ENCODE peak calls at places on chromosome 10, in nine cellular contexts. G is lung, R is tibial artery, A is mesendoderm, X is OCI-LY7, H is GM23248, D is right lobe of liver, T is GM23338, P is keratinocyte. U is an unnamed sample. For H3K36me3 and H3K4me1, the result is how much of the 10 kb centered on the place peaks cover.

GRCh38 chr10:89916481-89916880 is 215.1 kb downstream of the KIF20B start:
- DNase-seq in H (peak), G (no peak), D (no peak), R (no peak), X (no peak), A (no peak), P (no peak), T (no peak), U (no peak)

GRCh38 chr10:85977642-85978041 is 389.0 kb downstream of the GRID1 start:
- DNase-seq in G (no peak), D (no peak), A (no peak), X (no peak), H (no peak), R (no peak), P (no peak), T (no peak), U (no peak)

GRCh38 chr10:78139336-78139735 is 105.7 kb downstream of the RPS24 start:
- DNase-seq in P (no peak), H (no peak), T (peak), G (no peak), D (no peak), X (no peak), A (peak), R (no peak), U (no peak)

GRCh38 chr10:79445217-79445707 is at the start of gene ZCCHC24:
- DNase-seq in A (peak), D (peak), T (peak), R (peak), H (no peak), G (peak), P (no peak), X (peak), U (peak)

GRCh38 chr10:60186315-60187071 is 203.2 kb downstream of the ANK3 start:
- DNase-seq in R (peak), D (peak), X (no peak), P (no peak), T (no peak), A (no peak), H (peak), G (peak), U (no peak)

GRCh38 chr10:30788307-30788706 is 158.8 kb upstream of the LYZL2 start:
- DNase-seq in T (no peak), X (no peak), P (no peak), H (peak), R (no peak), A (no peak), D (no peak), G (no peak), U (no peak)

GRCh38 chr10:124353091-124353815 is 65.5 kb downstream of the OAT start:
- DNase-seq in G (no peak), A (no peak), T (no peak), H (no peak), X (no peak), P (no peak), D (no peak), R (peak), U (no peak)

GRCh38 chr10:43846187-43846680 is 197.6 kb upstream of the ZNF32 start:
- DNase-seq in T (no peak), D (no peak), H (peak), R (no peak), X (no peak), P (no peak), G (no peak), A (no peak), U (no peak)

GRCh38 chr10:16915308-16915707 is 98.1 kb upstream of the RSU1 start:
- DNase-seq in A (peak), T (peak), P (no peak), D (no peak), X (no peak), G (no peak), R (no peak), H (no peak), U (no peak)

GRCh38 chr10:71326464-71326881 is 7.4 kb downstream of the SLC29A3 start:
- DNase-seq in P (no peak), A (no peak), G (no peak), R (no peak), D (no peak), T (no peak), X (no peak), H (no peak), U (no peak)

GRCh38 chr10:3889961-3890522 is 105.0 kb upstream of the KLF6 start:
- DNase-seq in D (no peak), X (no peak), H (peak), A (peak), R (no peak), T (peak), G (no peak), P (no peak), U (peak)

GRCh38 chr10:111093741-111094380 is 17.0 kb downstream of the ADRA2A start:
- DNase-seq in H (peak), G (no peak), A (no peak), X (no peak), P (no peak), T (no peak), D (no peak), R (no peak), U (no peak)

GRCh38 chr10:49762566-49762877 is 399 bp upstream of the OGDHL start:
- DNase-seq in X (no peak), R (no peak), P (no peak), T (no peak), H (no peak), G (no peak), A (no peak), D (no peak), U (no peak)

GRCh38 chr10:69375307-69376151 is 41.2 kb downstream of the TACR2 start:
- DNase-seq in G (no peak), X (no peak), P (no peak), A (peak), D (no peak), T (peak), H (peak), R (peak), U (peak)

GRCh38 chr10:71103969-71104368 is 108.4 kb upstream of the UNC5B start:
- DNase-seq in G (no peak), D (no peak), X (no peak), A (no peak), P (no peak), T (no peak), H (no peak), R (no peak), U (no peak)

GRCh38 chr10:57222603-57223002 is 861.5 kb upstream of the ZWINT start:
- DNase-seq in A (peak), G (no peak), D (no peak), X (no peak), T (peak), H (no peak), R (no peak), P (no peak), U (no peak)

DNA sequence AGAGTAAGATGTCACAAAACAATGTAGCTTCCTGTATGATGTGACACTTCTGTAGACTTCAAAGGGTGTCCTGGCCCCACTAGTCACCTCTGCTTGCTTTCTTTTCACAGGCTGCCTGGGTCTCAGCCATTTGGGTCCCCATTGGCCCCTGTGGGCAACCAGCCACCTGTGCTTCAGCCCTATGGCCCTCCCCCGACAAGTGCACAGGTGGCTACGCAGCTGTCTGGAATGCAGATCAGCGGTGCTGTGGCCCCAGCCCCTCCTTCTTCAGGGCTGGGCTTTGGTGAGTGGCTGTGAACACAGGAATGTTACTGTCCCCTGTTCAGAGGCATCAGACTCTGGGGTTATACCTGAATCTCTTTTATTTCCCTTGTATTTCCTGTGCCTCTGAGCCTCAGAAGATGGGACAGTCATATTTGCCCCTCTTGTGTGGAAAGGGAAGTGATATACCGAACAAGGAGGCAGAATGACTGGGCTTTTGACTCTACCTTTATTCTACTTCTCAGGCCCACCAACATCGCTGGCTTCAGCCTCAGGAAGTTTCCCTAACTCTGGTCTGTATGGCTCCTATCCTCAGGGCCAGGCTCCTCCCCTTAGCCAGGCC is 15.4 kb downstream of the SEC24C start:
- DNase-seq in G (peak), R (no peak), X (peak), T (peak), P (no peak), A (no peak), D (no peak), H (no peak), U (no peak)
- H3K27ac ChIP-seq in G (peak), R (no peak), X (peak), T (no peak), P (no peak), A (no peak), D (no peak), H (no peak), U (no peak)

GRCh38 chr10:62059424-62059913 is 158.0 kb downstream of the ARID5B start:
- DNase-seq in X (no peak), H (no peak), D (no peak), P (no peak), T (no peak), A (no peak), R (no peak), G (no peak), U (no peak)

GRCh38 chr10:62062752-62063512 is 161.4 kb downstream of the ARID5B start:
- DNase-seq in H (peak), X (no peak), A (no peak), R (no peak), G (no peak), T (no peak), P (no peak), D (no peak), U (no peak)

GRCh38 chr10:62067560-62067959 is 166.1 kb downstream of the ARID5B start:
- DNase-seq in P (no peak), A (no peak), G (no peak), D (no peak), X (no peak), H (no peak), T (no peak), R (no peak), U (no peak)

GRCh38 chr10:62062028-62062427 is 160.5 kb downstream of the ARID5B start:
- DNase-seq in R (no peak), T (no peak), G (no peak), X (no peak), A (no peak), P (no peak), D (no peak), H (no peak), U (no peak)

GRCh38 chr10:62063795-62064472 is 162.4 kb downstream of the ARID5B start:
- DNase-seq in A (no peak), D (no peak), G (no peak), R (no peak), P (no peak), H (peak), X (no peak), T (no peak), U (no peak)
- H3K36me3 ChIP-seq in A (under half), D (under half), G (under half), R (half or more), P (under half), H (half or more), X (half or more), T (under half), U (half or more)

GRCh38 chr10:128052696-128053095 is 73.5 kb downstream of the MKI67 start:
- DNase-seq in X (no peak), H (no peak), G (no peak), P (no peak), D (no peak), A (no peak), T (no peak), R (no peak), U (no peak)
- H3K4me1 ChIP-seq in X (under half), H (under half), G (under half), P (under half), D (under half), A (under half), T (under half), R (under half), U (under half)

GRCh38 chr10:20959178-20959577 is 62.1 kb upstream of the NEBL start:
- DNase-seq in T (no peak), A (no peak), G (no peak), H (no peak), D (no peak), P (no peak), X (no peak), R (no peak), U (no peak)

GRCh38 chr10:20963056-20963455 is 65.9 kb upstream of the NEBL start:
- DNase-seq in H (no peak), P (no peak), X (no peak), D (no peak), G (no peak), T (no peak), R (no peak), A (no peak), U (no peak)

GRCh38 chr10:20966426-20966825 is 69.3 kb upstream of the NEBL start:
- DNase-seq in H (no peak), A (no peak), R (no peak), G (no peak), X (no peak), P (no peak), T (no peak), D (no peak), U (no peak)

GRCh38 chr10:20962165-20962564 is 65.1 kb upstream of the NEBL start:
- DNase-seq in R (no peak), T (no peak), G (no peak), A (no peak), X (no peak), P (no peak), D (no peak), H (no peak), U (no peak)

GRCh38 chr10:20963721-20964595 is 66.8 kb upstream of the NEBL start:
- DNase-seq in D (no peak), A (no peak), T (no peak), R (no peak), P (no peak), H (no peak), X (no peak), G (no peak), U (no peak)
- H3K27ac ChIP-seq in D (no peak), A (no peak), T (no peak), R (no peak), P (no peak), H (no peak), X (no peak), G (no peak), U (no peak)

GRCh38 chr10:15545884-15546283 is 173.8 kb downstream of the ITGA8 start:
- DNase-seq in H (no peak), P (no peak), X (no peak), T (no peak), R (no peak), G (no peak), A (no peak), D (no peak), U (no peak)
- H3K36me3 ChIP-seq in H (under half), P (under half), X (under half), T (under half), R (under half), G (under half), A (under half), D (under half), U (under half)

DNA sequence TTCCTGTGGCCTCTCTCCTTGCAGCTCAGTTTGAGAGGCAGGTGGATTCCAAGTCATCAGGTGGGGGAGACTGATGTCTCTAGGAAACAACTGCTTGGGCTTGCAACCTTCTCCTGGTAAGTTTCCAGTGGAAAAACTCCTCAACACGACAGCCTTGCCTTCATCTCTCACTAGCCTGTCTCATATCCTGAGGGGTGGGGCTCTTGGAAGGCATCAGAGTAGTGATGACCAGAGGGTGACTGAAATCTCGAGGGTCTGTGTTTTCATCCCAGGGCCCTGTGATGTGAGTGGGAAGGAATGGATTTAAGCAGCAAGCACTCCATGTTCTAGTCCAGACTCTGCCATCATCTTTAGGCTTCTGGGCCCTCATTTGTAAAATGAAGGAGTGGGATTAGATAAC is 107.0 kb downstream of the NRP1 start:
- DNase-seq in R (no peak), P (no peak), X (no peak), A (no peak), H (peak), D (no peak), G (no peak), T (no peak), U (no peak)
- H3K4me1 ChIP-seq in R (under half), P (under half), X (under half), A (under half), H (under half), D (under half), G (under half), T (under half), U (under half)

GRCh38 chr10:97740613-97741012 is 3.7 kb downstream of the ZFYVE27 start:
- DNase-seq in D (peak), R (no peak), H (no peak), A (no peak), G (no peak), X (no peak), P (no peak), T (no peak), U (no peak)

GRCh38 chr10:97736403-97736901 is 476 bp upstream of the ZFYVE27 start:
- DNase-seq in R (no peak), A (no peak), G (no peak), T (no peak), D (peak), H (no peak), P (no peak), X (no peak), U (no peak)

GRCh38 chr10:97736902-97737769 is at the start of gene ZFYVE27:
- DNase-seq in X (peak), A (peak), D (peak), R (peak), H (peak), P (peak), T (peak), G (peak), U (peak)

GRCh38 chr10:97738616-97739015 is 1.7 kb downstream of the ZFYVE27 start:
- DNase-seq in G (no peak), T (no peak), X (no peak), P (no peak), H (no peak), D (peak), R (no peak), A (no peak), U (no peak)

DNA sequence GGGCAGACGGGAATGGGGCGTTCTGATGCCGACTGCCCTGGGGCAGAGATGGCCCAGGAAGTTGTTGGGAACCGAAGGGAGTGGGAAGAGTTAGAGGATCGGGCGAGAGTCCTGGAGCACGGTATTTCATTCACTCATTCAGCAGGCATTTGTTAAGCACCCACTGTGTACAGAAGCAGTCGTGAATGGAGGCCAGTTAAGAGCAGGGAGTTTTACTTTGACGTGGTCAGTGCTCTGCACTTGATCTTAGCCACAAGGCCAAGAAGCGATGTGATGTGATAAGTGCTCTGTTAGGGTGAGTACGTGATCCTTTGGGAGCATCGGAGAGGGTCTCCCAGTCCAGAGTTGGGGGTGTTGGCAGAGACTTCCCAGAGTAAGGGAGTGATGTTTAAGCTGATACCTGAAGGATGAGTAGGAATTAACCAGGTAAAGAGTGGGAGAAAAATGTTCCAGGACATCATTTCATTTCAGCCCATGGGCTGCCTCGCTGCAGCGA is 890 bp downstream of the ZFYVE27 start:
- DNase-seq in P (no peak), A (no peak), X (no peak), T (no peak), H (no peak), G (no peak), D (peak), R (no peak), U (no peak)
- H3K27ac ChIP-seq in P (peak), A (no peak), X (no peak), T (peak), H (peak), G (peak), D (peak), R (peak), U (no peak)

GRCh38 chr10:114393886-114394285 is 10.4 kb downstream of the AFAP1L2 start:
- DNase-seq in R (no peak), G (no peak), T (no peak), X (no peak), P (no peak), D (no peak), H (no peak), A (no peak), U (no peak)
- H3K36me3 ChIP-seq in R (under half), G (under half), T (under half), X (under half), P (under half), D (under half), H (under half), A (under half), U (under half)